ENCODE peak calls at places on chromosomes 1 and 21, in four cellular contexts. Z is breast epithelium, M is NCI-H226, U is G401. R is an unnamed sample.

GRCh38 chr1:152735648-152736047 is 22.2 kb upstream of the KPRP start:
- DNase-seq in M (no peak), U (no peak), Z (no peak), R (no peak)

GRCh38 chr21:46055863-46056281 is 42.0 kb upstream of the COL6A2 start:
- DNase-seq in M (no peak), U (no peak), Z (no peak), R (no peak)

GRCh38 chr1:15543589-15544568 is 17.2 kb downstream of the DNAJC16 start:
- DNase-seq in M (peak), U (no peak), Z (no peak), R (no peak)

GRCh38 chr21:45072166-45072962 is 2.0 kb upstream of the ADARB1 start:
- DNase-seq in Z (peak), U (no peak), M (no peak), R (no peak)

GRCh38 chr1:70717656-70718055 is 306.6 kb downstream of the CTH start:
- DNase-seq in Z (no peak), U (no peak), M (no peak), R (peak)

GRCh38 chr1:44616284-44616990 is 57.8 kb downstream of the TMEM53 start:
- DNase-seq in Z (no peak), U (no peak), M (no peak), R (no peak)

GRCh38 chr1:226557424-226557823 is 8.9 kb downstream of the STUM start:
- DNase-seq in U (no peak), Z (no peak), M (no peak), R (no peak)

GRCh38 chr21:44065428-44065827 is 41.8 kb upstream of the PWP2 start:
- DNase-seq in U (no peak), M (no peak), Z (no peak), R (no peak)

GRCh38 chr1:17437260-17438175 is 2.0 kb downstream of the RCC2 start:
- DNase-seq in U (peak), M (no peak), Z (no peak), R (peak)

GRCh38 chr1:148318123-148318899 is 164.8 kb downstream of the PPIAL4G start:
- DNase-seq in U (no peak), M (no peak), Z (no peak), R (no peak)

GRCh38 chr1:231611111-231611510 is 15.5 kb upstream of the DISC1 start:
- DNase-seq in M (no peak), Z (no peak), U (no peak), R (no peak)

GRCh38 chr1:226995064-226995965 is 55.2 kb downstream of the COQ8A start:
- DNase-seq in U (no peak), M (no peak), Z (no peak), R (no peak)

R was measured in NCI-H146.